ENCODE peak calls at places on chromosomes 6 and 20, in four cellular contexts. Z, K, C and R are unnamed samples.
A peak's percentile ranks its signal among the peaks of the same experiment; 100 is the strongest.

GRCh38 chr20:61218886-61219480 is 33.1 kb upstream of the CDH4 start:
- DNase-seq in Z (peak; percentile 49), K (no peak), C (no peak), R (no peak)

GRCh38 chr6:39005774-39006173 is 42.8 kb upstream of the GLP1R start:
- DNase-seq in C (no peak), K (no peak), Z (no peak), R (no peak)

GRCh38 chr6:93468291-93468690 is 48.9 kb upstream of the EPHA7 start:
- DNase-seq in K (no peak), C (no peak), Z (no peak), R (no peak)

GRCh38 chr6:47654255-47654654 is 44.1 kb upstream of the ADGRF4 start:
- DNase-seq in K (no peak), Z (no peak), C (no peak), R (no peak)

GRCh38 chr6:143806282-143807102 is 36.6 kb upstream of the LTV1 start:
- DNase-seq in Z (peak; percentile 17), K (no peak), C (no peak), R (peak; percentile 67)

GRCh38 chr20:36043892-36044515 is 75.6 kb downstream of the CNBD2 start:
- DNase-seq in K (no peak), C (no peak), Z (no peak), R (no peak)

GRCh38 chr6:170208171-170208601 is 82.7 kb downstream of the DLL1 start:
- DNase-seq in K (no peak), Z (no peak), C (no peak), R (no peak)

GRCh38 chr6:111171577-111172400 is 84.5 kb downstream of the SLC16A10 start:
- DNase-seq in Z (no peak), K (no peak), C (no peak), R (no peak)

GRCh38 chr20:9503530-9504251 is 10.7 kb upstream of the LAMP5 start:
- DNase-seq in C (no peak), K (no peak), Z (no peak), R (peak; percentile 25)

GRCh38 chr6:138989098-138989983 is 1.3 kb upstream of the REPS1 start:
- DNase-seq in Z (no peak), K (no peak), C (no peak), R (no peak)

GRCh38 chr6:7452898-7453297 is 63.3 kb downstream of the RIOK1 start:
- DNase-seq in K (no peak), C (no peak), Z (no peak), R (no peak)

GRCh38 chr20:17226410-17227198 is at the start of gene PCSK2:
- DNase-seq in K (peak; percentile 24), Z (no peak), C (no peak), R (no peak)

GRCh38 chr6:43020052-43020705 is 1.2 kb upstream of the RRP36 start:
- DNase-seq in Z (no peak), C (no peak), K (no peak), R (no peak)

GRCh38 chr20:57475388-57476072 is 49.4 kb downstream of the CTCFL start:
- DNase-seq in Z (no peak), C (no peak), K (no peak), R (no peak)